ENCODE peak calls at places on chromosomes 6 and 20, in four cellular contexts. O is T-helper 9 cell; W is activated naive CD8-positive, alpha-beta T cell treated with anti-CD3 and anti-CD28 coated beads, Interleukin-2, amount 50 U/mL, for 24 hours; P is epithelial cell of esophagus. Z is an unnamed sample.

GRCh38 chr20:63653041-63653973 is at the start of gene STMN3:
- DNase-seq in O (peak), W (peak), P (peak), Z (peak)

GRCh38 chr6:5763871-5764270 is 242.9 kb downstream of the NRN1 start:
- DNase-seq in O (no peak), W (no peak), P (no peak), Z (no peak)

GRCh38 chr6:17197607-17198006 is 83.6 kb upstream of the RBM24 start:
- DNase-seq in O (no peak), W (no peak), P (no peak), Z (no peak)

GRCh38 chr20:64114356-64114971 is 7.1 kb upstream of the NPBWR2 start:
- DNase-seq in O (no peak), W (no peak), P (no peak), Z (no peak)

GRCh38 chr6:38715016-38715809 is at the start of gene DNAH8:
- DNase-seq in O (no peak), W (peak), P (no peak), Z (peak)

GRCh38 chr6:56539503-56540105 is 103.1 kb downstream of the DST start:
- DNase-seq in O (no peak), W (no peak), P (no peak), Z (no peak)

GRCh38 chr6:137019476-137020272 is 25.1 kb downstream of the IL20RA start:
- DNase-seq in O (no peak), W (no peak), P (no peak), Z (no peak)

GRCh38 chr6:27332692-27333641 is 20.9 kb upstream of the POM121L2 start:
- DNase-seq in O (no peak), W (peak), P (peak), Z (peak)

GRCh38 chr6:153130515-153131036 is 506 bp downstream of the RGS17 start:
- DNase-seq in O (no peak), W (no peak), P (peak), Z (no peak)

GRCh38 chr6:97032950-97033349 is 108.4 kb downstream of the KLHL32 start:
- DNase-seq in O (no peak), W (no peak), P (no peak), Z (no peak)

GRCh38 chr20:33191955-33192354 is 24.0 kb downstream of the BPIFA2 start:
- DNase-seq in O (no peak), W (no peak), P (no peak), Z (no peak)

GRCh38 chr20:32168184-32168910 is 39.2 kb downstream of the PLAGL2 start:
- DNase-seq in O (no peak), W (no peak), P (no peak), Z (no peak)

GRCh38 chr6:73608761-73609160 is 45.0 kb downstream of the SLC17A5 start:
- DNase-seq in O (no peak), W (no peak), P (no peak), Z (no peak)

GRCh38 chr6:35188886-35189285 is 24.9 kb upstream of the SCUBE3 start:
- DNase-seq in O (no peak), W (no peak), P (no peak), Z (no peak)

GRCh38 chr6:140077712-140078551 is 703.5 kb upstream of the CITED2 start:
- DNase-seq in O (no peak), W (no peak), P (no peak), Z (no peak)

GRCh38 chr20:61290721-61291120 is 38.7 kb downstream of the CDH4 start:
- DNase-seq in O (no peak), W (no peak), P (no peak), Z (no peak)

GRCh38 chr6:40904583-40905194 is 134.3 kb downstream of the UNC5CL start:
- DNase-seq in O (no peak), W (no peak), P (peak), Z (no peak)

GRCh38 chr6:169981568-169981967 is 230.1 kb downstream of the ERMARD start:
- DNase-seq in O (no peak), W (no peak), P (no peak), Z (no peak)

GRCh38 chr6:40937491-40937890 is 101.5 kb downstream of the UNC5CL start:
- DNase-seq in O (no peak), W (no peak), P (no peak), Z (no peak)

GRCh38 chr6:151317206-151317994 is 74.0 kb downstream of the ZBTB2 start:
- DNase-seq in O (no peak), W (no peak), P (peak), Z (no peak)

GRCh38 chr20:47296950-47297349 is 59.5 kb downstream of the ZMYND8 start:
- DNase-seq in O (no peak), W (no peak), P (no peak), Z (no peak)

GRCh38 chr6:153059311-153059710 is 56.8 kb upstream of the MTRF1L start:
- DNase-seq in O (no peak), W (no peak), P (no peak), Z (no peak)

GRCh38 chr6:116349216-116349615 is 21.5 kb upstream of the DSE start:
- DNase-seq in O (no peak), W (no peak), P (no peak), Z (no peak)

GRCh38 chr20:16713056-16713455 is 16.8 kb upstream of the SNRPB2 start:
- DNase-seq in O (no peak), W (no peak), P (no peak), Z (no peak)

GRCh38 chr20:38147166-38147565 is 17.9 kb downstream of the TGM2 start:
- DNase-seq in O (no peak), W (no peak), P (no peak), Z (no peak)

GRCh38 chr6:21987501-21987957 is 309.3 kb downstream of the PRL start:
- DNase-seq in O (no peak), W (peak), P (peak), Z (no peak)

GRCh38 chr6:89509719-89510339 is 76.9 kb downstream of the ANKRD6 start:
- DNase-seq in O (no peak), W (no peak), P (peak), Z (no peak)

GRCh38 chr6:40274058-40274457 is 313.1 kb downstream of the LRFN2 start:
- DNase-seq in O (no peak), W (no peak), P (no peak), Z (no peak)

GRCh38 chr20:51608060-51608459 is 65.5 kb upstream of the NFATC2 start:
- DNase-seq in O (no peak), W (no peak), P (no peak), Z (peak)

GRCh38 chr20:10521068-10521834 is 86.1 kb downstream of the SLX4IP start:
- DNase-seq in O (no peak), W (no peak), P (peak), Z (no peak)

GRCh38 chr6:132530293-132530974 is 7.6 kb upstream of the TAAR9 start:
- DNase-seq in O (peak), W (peak), P (peak), Z (peak)

GRCh38 chr6:90406142-90406794 is 109.6 kb upstream of the BACH2 start:
- DNase-seq in O (no peak), W (no peak), P (peak), Z (no peak)

GRCh38 chr6:37209461-37210205 is 39.7 kb downstream of the PIM1 start:
- DNase-seq in O (peak), W (peak), P (no peak), Z (peak)

GRCh38 chr6:53543341-53544010 is 1.4 kb downstream of the GCLC start:
- DNase-seq in O (no peak), W (no peak), P (no peak), Z (no peak)

GRCh38 chr6:138525355-138525754 is 26.1 kb upstream of the NHSL1 start:
- DNase-seq in O (no peak), W (no peak), P (no peak), Z (no peak)